ENCODE peak calls at places on chromosomes 12 and 14, in four cellular contexts. H is brain microvascular endothelial cell, V is GM23248, C is cardiac muscle cell. Z is an unnamed sample.

GRCh38 chr12:47940773-47941474 is 22.5 kb upstream of the TMEM106C start:
- DNase-seq in H (no peak), V (no peak), C (no peak), Z (no peak)

GRCh38 chr12:51898937-51899336 is 8.4 kb upstream of the ACVRL1 start:
- DNase-seq in H (no peak), V (peak; percentile 89), C (peak; percentile 61), Z (peak; percentile 18)

GRCh38 chr12:26861690-26862089 is 28.7 kb upstream of the ITPR2 start:
- DNase-seq in H (no peak), V (no peak), C (no peak), Z (no peak)

GRCh38 chr12:27366621-27367020 is 34.0 kb downstream of the BMAL2 start:
- DNase-seq in H (no peak), V (peak; percentile 33), C (no peak), Z (no peak)

GRCh38 chr12:2359725-2360629 is 307.2 kb downstream of the CACNA1C start:
- DNase-seq in H (no peak), V (no peak), C (no peak), Z (no peak)

GRCh38 chr14:51676549-51676948 is 24.8 kb downstream of the FRMD6 start:
- DNase-seq in H (no peak), V (peak; percentile 58), C (peak; percentile 57), Z (no peak)

GRCh38 chr14:58191763-58192596 is 8.0 kb upstream of the ACTR10 start:
- DNase-seq in H (no peak), V (no peak), C (no peak), Z (no peak)

GRCh38 chr14:68811161-68811560 is 18.3 kb upstream of the ZFP36L1 start:
- DNase-seq in H (no peak), V (no peak), C (no peak), Z (peak; percentile 22)

GRCh38 chr12:131808744-131809371 is 19.3 kb upstream of the MMP17 start:
- DNase-seq in H (no peak), V (peak; percentile 68), C (peak; percentile 67), Z (peak; percentile 67)

GRCh38 chr12:55188974-55189556 is 31.8 kb upstream of the OR10A7 start:
- DNase-seq in H (peak; percentile 74), V (peak; percentile 63), C (peak; percentile 87), Z (peak; percentile 23)

DNA sequence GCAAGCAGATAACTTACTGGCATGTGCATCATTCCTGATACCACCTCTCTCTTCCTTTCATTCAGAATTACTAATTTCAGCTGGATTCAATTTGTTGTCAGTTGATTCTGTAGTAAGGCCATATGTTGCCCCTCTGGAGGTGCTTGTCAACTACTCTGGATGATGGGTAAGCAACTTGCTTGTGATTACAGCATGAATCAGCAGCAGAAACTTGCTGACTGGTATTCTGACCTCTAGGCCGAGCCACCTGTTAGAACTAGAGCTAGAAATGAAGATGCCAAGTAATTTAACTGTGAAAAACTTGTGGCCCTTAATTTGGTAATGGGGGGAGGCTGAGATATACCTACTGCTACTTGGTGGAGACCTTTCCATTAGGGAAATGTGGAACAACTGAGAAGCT is 5.1 kb downstream of the RNF10 start:
- DNase-seq in H (no peak), V (peak; percentile 62), C (peak; percentile 29), Z (no peak)
- H3K4me3 ChIP-seq in H (no peak overlapping the region), V (peak overlapping the region; percentile 45), C (no peak overlapping the region), Z (no peak overlapping the region)

DNA sequence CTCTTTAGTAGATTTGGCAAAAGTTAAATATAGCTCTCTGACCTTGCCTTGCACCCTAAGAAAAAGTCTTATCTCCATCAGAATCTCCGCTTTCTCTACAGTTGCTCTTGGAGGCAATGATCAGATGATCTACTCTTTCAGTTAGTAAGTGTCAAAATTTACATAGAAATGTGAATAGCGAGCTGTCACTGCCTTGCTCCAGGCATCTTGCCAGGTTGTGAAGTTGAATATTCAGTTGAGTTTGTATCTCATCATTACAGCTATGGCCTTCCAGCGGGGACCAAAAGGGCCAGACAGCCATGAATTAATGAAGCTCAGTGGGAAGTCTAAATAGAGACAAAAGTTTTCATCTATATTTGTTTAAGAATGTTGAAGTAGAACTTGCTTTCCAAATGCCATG is 387.7 kb downstream of the FLRT2 start:
- DNase-seq in H (no peak), V (no peak), C (no peak), Z (no peak)
- H3K36me3 ChIP-seq in H (no peaks in the 10 kb centered on the region), V (no peaks in the 10 kb centered on the region), C (no peaks in the 10 kb centered on the region), Z (no peaks in the 10 kb centered on the region)

DNA sequence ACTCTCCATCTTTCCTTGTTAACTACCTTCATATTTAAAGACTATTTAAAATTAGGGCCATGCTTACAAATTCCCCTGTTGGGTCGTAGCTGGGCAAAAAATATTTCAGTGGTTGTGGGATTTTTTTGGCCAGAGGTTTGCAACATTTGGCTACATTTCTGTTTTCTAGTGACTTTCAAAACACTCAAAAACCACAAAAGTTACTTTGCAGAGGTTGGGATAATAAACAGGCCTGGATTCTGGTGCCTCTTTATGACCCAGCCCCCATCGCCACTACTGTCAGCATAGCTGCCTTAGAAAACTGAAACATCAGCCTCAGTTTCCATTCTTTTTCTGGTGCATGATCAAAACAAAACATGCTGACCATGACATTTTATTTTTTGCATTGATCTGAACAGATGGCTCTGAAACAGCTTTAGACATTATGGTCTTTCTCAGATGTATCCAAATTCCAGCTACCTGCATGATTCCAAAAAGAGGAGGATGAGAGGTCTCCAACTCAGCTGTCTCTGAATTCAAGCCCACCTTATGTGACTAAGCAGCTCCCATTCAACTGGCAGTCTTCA is 5.2 kb downstream of the DPF3 start:
- DNase-seq in H (no peak), V (peak; percentile 19), C (no peak), Z (no peak)
- H3K27me3 ChIP-seq in H (no peaks in the 10 kb centered on the region), V (no peaks in the 10 kb centered on the region), C (peaks cover 3% of the 10 kb centered on the region), Z (peaks cover 34% of the 10 kb centered on the region)

GRCh38 chr14:61552196-61552595 is 143.1 kb upstream of the HIF1A start:
- DNase-seq in H (no peak), V (no peak), C (no peak), Z (no peak)

GRCh38 chr14:61555056-61555838 is 140.1 kb upstream of the HIF1A start:
- DNase-seq in H (no peak), V (peak; percentile 74), C (peak; percentile 62), Z (no peak)

GRCh38 chr14:61551419-61551818 is 143.9 kb upstream of the HIF1A start:
- DNase-seq in H (no peak), V (no peak), C (no peak), Z (no peak)

GRCh38 chr14:61556455-61556854 is 138.9 kb upstream of the HIF1A start:
- DNase-seq in H (no peak), V (no peak), C (no peak), Z (no peak)

GRCh38 chr14:61553730-61554641 is 141.3 kb upstream of the HIF1A start:
- DNase-seq in H (peak; percentile 97), V (peak; percentile 98), C (peak; percentile 95), Z (no peak)
- H3K4me3 ChIP-seq in H (no peak overlapping the region), V (no peak overlapping the region), C (no peak overlapping the region), Z (no peak overlapping the region)

GRCh38 chr12:112468041-112468440 is 49.3 kb downstream of the PTPN11 start:
- DNase-seq in H (no peak), V (no peak), C (no peak), Z (no peak)

GRCh38 chr12:112473056-112473455 is 54.3 kb downstream of the PTPN11 start:
- DNase-seq in H (no peak), V (peak; percentile 26), C (peak; percentile 11), Z (no peak)
- H3K36me3 ChIP-seq in H (peaks cover 35% of the 10 kb centered on the region), V (peaks cover 38% of the 10 kb centered on the region), C (peaks cover 26% of the 10 kb centered on the region), Z (peaks cover 9% of the 10 kb centered on the region)

GRCh38 chr14:94612580-94613554 is 676 bp downstream of the SERPINA3 start:
- DNase-seq in H (no peak), V (peak; percentile 28), C (peak; percentile 75), Z (no peak)
- H3K27me3 ChIP-seq in H (no peaks in the 10 kb centered on the region), V (no peaks in the 10 kb centered on the region), C (no peaks in the 10 kb centered on the region), Z (no peaks in the 10 kb centered on the region)

DNA sequence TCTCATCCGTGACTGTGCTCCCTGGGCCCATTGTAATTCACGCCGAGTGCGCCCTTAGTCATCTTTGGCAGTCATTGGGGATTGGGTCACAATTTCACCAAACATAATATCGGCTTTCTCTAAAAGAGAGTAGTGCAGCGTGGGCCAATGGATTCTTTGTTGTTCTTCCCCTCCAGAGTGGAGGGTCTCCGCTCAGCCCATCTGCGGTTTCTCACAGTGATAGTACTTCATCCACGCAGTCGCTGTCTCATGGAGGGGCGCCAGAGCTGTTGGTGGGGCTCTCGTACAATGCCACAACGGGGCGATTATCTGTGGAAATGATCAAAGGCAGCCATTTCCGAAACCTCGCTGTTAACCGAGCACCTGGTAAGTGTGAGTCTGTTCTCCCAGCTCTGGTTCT is 321.8 kb downstream of the SNAPC1 start:
- DNase-seq in H (no peak), V (no peak), C (no peak), Z (no peak)
- H3K4me3 ChIP-seq in H (no peak overlapping the region), V (no peak overlapping the region), C (no peak overlapping the region), Z (no peak overlapping the region)

GRCh38 chr14:102335163-102335562 is 15.6 kb downstream of the ZNF839 start:
- DNase-seq in H (no peak), V (no peak), C (no peak), Z (no peak)
- H3K36me3 ChIP-seq in H (peaks cover 25% of the 10 kb centered on the region), V (no peaks in the 10 kb centered on the region), C (peaks cover 30% of the 10 kb centered on the region), Z (peaks cover 15% of the 10 kb centered on the region)

GRCh38 chr14:77145975-77146740 is 4.6 kb upstream of the ZDHHC22 start:
- DNase-seq in H (no peak), V (no peak), C (no peak), Z (peak; percentile 21)

GRCh38 chr14:77144412-77145115 is 3.0 kb upstream of the ZDHHC22 start:
- DNase-seq in H (no peak), V (no peak), C (no peak), Z (peak; percentile 28)

GRCh38 chr14:77151918-77152588 is 10.5 kb upstream of the ZDHHC22 start:
- DNase-seq in H (no peak), V (peak; percentile 61), C (peak; percentile 52), Z (no peak)

GRCh38 chr14:77151245-77151644 is 9.7 kb upstream of the ZDHHC22 start:
- DNase-seq in H (no peak), V (peak; percentile 39), C (peak; percentile 33), Z (peak; percentile 76)

DNA sequence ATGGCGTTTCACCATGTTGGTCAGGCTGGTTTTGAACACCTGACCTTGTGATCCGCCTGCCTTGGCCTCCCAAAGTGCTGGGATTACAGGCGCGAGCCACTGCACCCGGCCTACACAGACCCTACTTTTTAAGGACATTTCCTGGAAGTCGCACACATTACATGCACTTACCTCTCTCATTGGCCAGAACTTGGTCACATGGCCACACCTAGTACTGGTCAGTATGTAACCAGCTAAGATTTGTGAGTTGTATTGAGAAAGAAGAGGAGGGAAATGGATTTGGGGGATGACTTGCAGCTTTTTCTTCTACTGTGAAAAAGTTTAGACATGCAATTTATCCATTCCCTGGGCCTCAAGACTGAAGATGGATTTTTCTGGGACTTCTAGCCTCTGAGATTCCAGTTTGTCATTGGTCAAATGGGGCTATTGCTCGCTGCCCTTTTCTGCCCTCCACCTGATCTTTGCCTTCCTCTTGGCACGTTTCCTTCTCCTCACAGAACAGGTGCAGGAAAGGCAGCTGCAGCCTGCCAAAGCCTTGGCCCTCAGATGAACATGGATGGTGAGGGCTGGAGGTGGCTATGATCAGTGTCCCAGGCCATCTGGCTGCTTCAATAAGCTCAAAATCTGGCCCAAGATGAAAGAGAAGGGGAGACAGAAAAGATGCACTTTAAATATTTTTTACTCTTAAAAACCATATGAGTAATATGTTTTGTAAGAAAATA is 7.1 kb upstream of the ZDHHC22 start:
- DNase-seq in H (no peak), V (no peak), C (no peak), Z (peak; percentile 21)
- H3K27me3 ChIP-seq in H (peaks cover 34% of the 10 kb centered on the region), V (peaks cover 39% of the 10 kb centered on the region), C (peaks cover 33% of the 10 kb centered on the region), Z (peaks cover 2% of the 10 kb centered on the region)

DNA sequence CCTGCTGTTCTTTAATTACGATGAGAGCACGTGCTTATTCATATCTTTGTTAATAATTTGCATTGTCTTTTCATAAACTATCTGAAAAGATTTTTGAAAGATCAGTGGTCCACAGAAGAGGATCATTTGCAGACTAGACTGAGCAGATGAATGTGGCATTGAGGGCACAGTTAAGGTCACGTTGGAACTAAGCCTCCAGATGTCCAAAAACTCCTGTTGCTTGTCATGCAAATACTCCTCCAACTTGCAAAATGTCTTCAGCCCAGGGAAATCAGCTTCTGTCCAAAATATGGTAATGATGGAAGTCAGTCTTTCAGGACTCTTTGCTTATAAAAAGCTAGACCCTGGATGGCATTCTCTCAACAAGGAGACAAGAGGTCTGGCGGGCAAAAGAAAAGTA is 201.6 kb upstream of the TMEM260 start:
- DNase-seq in H (no peak), V (no peak), C (no peak), Z (no peak)
- H3K4me3 ChIP-seq in H (no peak overlapping the region), V (peak overlapping the region; percentile 32), C (no peak overlapping the region), Z (no peak overlapping the region)

Z was measured in H7.